ENCODE peak calls at places on chromosomes 4 and X, in nine cellular contexts. One of them, this sample, is unnamed. For H3K36me3 and H3K4me1, the result is how much of the 10 kb centered on the place peaks cover.

GRCh38 chr4:25817059-25817681 is 45.6 kb downstream of the SEL1L3 start:
- DNase-seq in GM23248: peak
- DNase-seq in naive thymus-derived CD4-positive, alpha-beta T cell: no peak
- DNase-seq in psoas muscle: no peak
- DNase-seq in keratinocyte: no peak
- DNase-seq in Peyer's patch: no peak
- DNase-seq in ovary: no peak
- DNase-seq in right lobe of liver: no peak
- DNase-seq in uterus: no peak
- DNase-seq in this sample: no peak

GRCh38 chr4:122663814-122664610 is 43.1 kb upstream of the IL21 start:
- DNase-seq in ovary: no peak
- DNase-seq in uterus: no peak
- DNase-seq in right lobe of liver: no peak
- DNase-seq in keratinocyte: no peak
- DNase-seq in psoas muscle: no peak
- DNase-seq in GM23248: peak
- DNase-seq in naive thymus-derived CD4-positive, alpha-beta T cell: no peak
- DNase-seq in Peyer's patch: no peak
- DNase-seq in this sample: no peak

GRCh38 chr4:83905952-83906351 is 370.0 kb downstream of the GPAT3 start:
- DNase-seq in Peyer's patch: no peak
- DNase-seq in keratinocyte: no peak
- DNase-seq in uterus: no peak
- DNase-seq in naive thymus-derived CD4-positive, alpha-beta T cell: no peak
- DNase-seq in right lobe of liver: no peak
- DNase-seq in GM23248: no peak
- DNase-seq in ovary: no peak
- DNase-seq in psoas muscle: no peak
- DNase-seq in this sample: no peak

GRCh38 chr4:67575232-67575888 is 16.8 kb downstream of the STAP1 start:
- DNase-seq in ovary: no peak
- DNase-seq in psoas muscle: no peak
- DNase-seq in GM23248: no peak
- DNase-seq in Peyer's patch: no peak
- DNase-seq in naive thymus-derived CD4-positive, alpha-beta T cell: no peak
- DNase-seq in right lobe of liver: no peak
- DNase-seq in uterus: no peak
- DNase-seq in keratinocyte: no peak
- DNase-seq in this sample: no peak

GRCh38 chrX:119004920-119005524 is 30.6 kb downstream of the LONRF3 start:
- DNase-seq in psoas muscle: peak
- DNase-seq in GM23248: peak
- DNase-seq in uterus: peak
- DNase-seq in keratinocyte: no peak
- DNase-seq in ovary: peak
- DNase-seq in naive thymus-derived CD4-positive, alpha-beta T cell: peak
- DNase-seq in right lobe of liver: peak
- DNase-seq in Peyer's patch: peak
- DNase-seq in this sample: peak

GRCh38 chr4:139642364-139642763 is 23.3 kb upstream of the MGST2 start:
- DNase-seq in uterus: no peak
- DNase-seq in psoas muscle: no peak
- DNase-seq in keratinocyte: no peak
- DNase-seq in right lobe of liver: no peak
- DNase-seq in naive thymus-derived CD4-positive, alpha-beta T cell: no peak
- DNase-seq in ovary: no peak
- DNase-seq in GM23248: peak
- DNase-seq in Peyer's patch: no peak
- DNase-seq in this sample: no peak

GRCh38 chrX:138886769-138887168 is 175.3 kb upstream of the FGF13 start:
- DNase-seq in ovary: no peak
- DNase-seq in right lobe of liver: peak
- DNase-seq in uterus: no peak
- DNase-seq in GM23248: peak
- DNase-seq in Peyer's patch: no peak
- DNase-seq in psoas muscle: no peak
- DNase-seq in naive thymus-derived CD4-positive, alpha-beta T cell: no peak
- DNase-seq in keratinocyte: no peak
- DNase-seq in this sample: no peak

GRCh38 chr4:13659341-13660070 is 32.0 kb upstream of the BOD1L1 start:
- DNase-seq in right lobe of liver: no peak
- DNase-seq in naive thymus-derived CD4-positive, alpha-beta T cell: no peak
- DNase-seq in keratinocyte: no peak
- DNase-seq in uterus: no peak
- DNase-seq in ovary: no peak
- DNase-seq in Peyer's patch: no peak
- DNase-seq in GM23248: no peak
- DNase-seq in psoas muscle: no peak
- DNase-seq in this sample: no peak

GRCh38 chr4:107863850-107864371 is 39.2 kb downstream of the SGMS2 start:
- DNase-seq in ovary: no peak
- DNase-seq in uterus: no peak
- DNase-seq in right lobe of liver: peak
- DNase-seq in keratinocyte: peak
- DNase-seq in GM23248: peak
- DNase-seq in psoas muscle: no peak
- DNase-seq in naive thymus-derived CD4-positive, alpha-beta T cell: no peak
- DNase-seq in Peyer's patch: peak
- DNase-seq in this sample: no peak

GRCh38 chr4:16116019-16116418 is 32.2 kb upstream of the PROM1 start:
- DNase-seq in uterus: no peak
- DNase-seq in right lobe of liver: no peak
- DNase-seq in keratinocyte: no peak
- DNase-seq in GM23248: no peak
- DNase-seq in psoas muscle: no peak
- DNase-seq in Peyer's patch: no peak
- DNase-seq in naive thymus-derived CD4-positive, alpha-beta T cell: no peak
- DNase-seq in ovary: no peak
- DNase-seq in this sample: no peak

GRCh38 chr4:16116493-16116990 is 32.7 kb upstream of the PROM1 start:
- DNase-seq in keratinocyte: no peak
- DNase-seq in ovary: no peak
- DNase-seq in GM23248: no peak
- DNase-seq in psoas muscle: no peak
- DNase-seq in uterus: no peak
- DNase-seq in naive thymus-derived CD4-positive, alpha-beta T cell: no peak
- DNase-seq in right lobe of liver: no peak
- DNase-seq in Peyer's patch: no peak
- DNase-seq in this sample: no peak

GRCh38 chr4:16117164-16117563 is 33.3 kb upstream of the PROM1 start:
- DNase-seq in Peyer's patch: no peak
- DNase-seq in uterus: no peak
- DNase-seq in naive thymus-derived CD4-positive, alpha-beta T cell: no peak
- DNase-seq in ovary: no peak
- DNase-seq in GM23248: no peak
- DNase-seq in psoas muscle: no peak
- DNase-seq in keratinocyte: no peak
- DNase-seq in right lobe of liver: no peak
- DNase-seq in this sample: no peak

GRCh38 chr4:16119981-16120380 is 36.2 kb upstream of the PROM1 start:
- DNase-seq in ovary: no peak
- DNase-seq in GM23248: no peak
- DNase-seq in keratinocyte: no peak
- DNase-seq in right lobe of liver: no peak
- DNase-seq in psoas muscle: no peak
- DNase-seq in Peyer's patch: no peak
- DNase-seq in uterus: no peak
- DNase-seq in naive thymus-derived CD4-positive, alpha-beta T cell: no peak
- DNase-seq in this sample: no peak

GRCh38 chr4:16118090-16118489 is 34.3 kb upstream of the PROM1 start:
- DNase-seq in Peyer's patch: no peak
- DNase-seq in right lobe of liver: no peak
- DNase-seq in uterus: no peak
- DNase-seq in keratinocyte: no peak
- DNase-seq in ovary: no peak
- DNase-seq in naive thymus-derived CD4-positive, alpha-beta T cell: no peak
- DNase-seq in psoas muscle: no peak
- DNase-seq in GM23248: no peak
- DNase-seq in this sample: no peak
- H3K27ac ChIP-seq in Peyer's patch: no peak
- H3K27ac ChIP-seq in right lobe of liver: no peak
- H3K27ac ChIP-seq in uterus: no peak
- H3K27ac ChIP-seq in keratinocyte: no peak
- H3K27ac ChIP-seq in ovary: no peak
- H3K27ac ChIP-seq in naive thymus-derived CD4-positive, alpha-beta T cell: no peak
- H3K27ac ChIP-seq in psoas muscle: peak
- H3K27ac ChIP-seq in GM23248: no peak
- H3K27ac ChIP-seq in this sample: no peak

GRCh38 chrX:21986596-21986995 is 45.5 kb upstream of the PHEX start:
- DNase-seq in GM23248: peak
- DNase-seq in uterus: no peak
- DNase-seq in naive thymus-derived CD4-positive, alpha-beta T cell: no peak
- DNase-seq in keratinocyte: no peak
- DNase-seq in right lobe of liver: no peak
- DNase-seq in psoas muscle: no peak
- DNase-seq in Peyer's patch: no peak
- DNase-seq in ovary: no peak
- DNase-seq in this sample: no peak

GRCh38 chrX:21985332-21985777 is 44.8 kb downstream of the SMS start:
- DNase-seq in ovary: peak
- DNase-seq in uterus: peak
- DNase-seq in GM23248: peak
- DNase-seq in naive thymus-derived CD4-positive, alpha-beta T cell: peak
- DNase-seq in psoas muscle: no peak
- DNase-seq in Peyer's patch: peak
- DNase-seq in keratinocyte: peak
- DNase-seq in right lobe of liver: no peak
- DNase-seq in this sample: peak

GRCh38 chrX:21978346-21978745 is 37.8 kb downstream of the SMS start:
- DNase-seq in GM23248: no peak
- DNase-seq in ovary: no peak
- DNase-seq in psoas muscle: no peak
- DNase-seq in keratinocyte: no peak
- DNase-seq in naive thymus-derived CD4-positive, alpha-beta T cell: no peak
- DNase-seq in uterus: no peak
- DNase-seq in Peyer's patch: no peak
- DNase-seq in right lobe of liver: no peak
- DNase-seq in this sample: no peak

DNA sequence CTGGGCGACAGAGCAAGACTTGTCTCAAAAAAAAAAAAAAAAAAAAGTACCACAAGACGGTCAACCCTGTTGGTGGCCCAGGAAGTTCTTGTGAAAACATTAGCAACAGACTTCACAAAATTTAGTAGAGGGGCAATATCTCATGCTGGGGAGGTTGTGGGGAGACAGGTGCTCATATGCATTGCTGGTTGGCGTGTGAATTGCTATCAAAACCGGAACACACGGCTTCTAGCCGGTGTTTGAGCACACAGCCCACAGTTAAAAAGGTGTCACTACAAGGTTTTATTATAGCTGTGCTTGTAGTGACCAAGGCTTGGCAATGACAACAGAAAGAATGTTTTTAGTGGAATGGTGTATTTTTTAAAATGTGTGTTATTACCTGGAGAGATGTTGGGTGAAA is 41.8 kb downstream of the SMS start:
- DNase-seq in keratinocyte: no peak
- DNase-seq in GM23248: no peak
- DNase-seq in uterus: no peak
- DNase-seq in naive thymus-derived CD4-positive, alpha-beta T cell: no peak
- DNase-seq in right lobe of liver: no peak
- DNase-seq in ovary: no peak
- DNase-seq in Peyer's patch: no peak
- DNase-seq in psoas muscle: no peak
- DNase-seq in this sample: no peak
- H3K36me3 ChIP-seq in keratinocyte: under half
- H3K36me3 ChIP-seq in GM23248: under half
- H3K36me3 ChIP-seq in uterus: under half
- H3K36me3 ChIP-seq in naive thymus-derived CD4-positive, alpha-beta T cell: under half
- H3K36me3 ChIP-seq in right lobe of liver: under half
- H3K36me3 ChIP-seq in ovary: under half
- H3K36me3 ChIP-seq in Peyer's patch: under half
- H3K36me3 ChIP-seq in psoas muscle: under half
- H3K36me3 ChIP-seq in this sample: under half

GRCh38 chrX:8845060-8845459 is 43.9 kb upstream of the FAM9A start:
- DNase-seq in keratinocyte: no peak
- DNase-seq in psoas muscle: no peak
- DNase-seq in naive thymus-derived CD4-positive, alpha-beta T cell: no peak
- DNase-seq in uterus: no peak
- DNase-seq in GM23248: peak
- DNase-seq in right lobe of liver: no peak
- DNase-seq in Peyer's patch: no peak
- DNase-seq in ovary: no peak
- DNase-seq in this sample: no peak
- H3K4me1 ChIP-seq in keratinocyte: under half
- H3K4me1 ChIP-seq in psoas muscle: under half
- H3K4me1 ChIP-seq in naive thymus-derived CD4-positive, alpha-beta T cell: under half
- H3K4me1 ChIP-seq in uterus: under half
- H3K4me1 ChIP-seq in GM23248: under half
- H3K4me1 ChIP-seq in right lobe of liver: under half
- H3K4me1 ChIP-seq in Peyer's patch: under half
- H3K4me1 ChIP-seq in ovary: under half
- H3K4me1 ChIP-seq in this sample: under half

GRCh38 chr4:168794881-168795280 is 215.2 kb downstream of the CBR4 start:
- DNase-seq in naive thymus-derived CD4-positive, alpha-beta T cell: no peak
- DNase-seq in ovary: no peak
- DNase-seq in GM23248: no peak
- DNase-seq in Peyer's patch: no peak
- DNase-seq in keratinocyte: no peak
- DNase-seq in right lobe of liver: no peak
- DNase-seq in uterus: no peak
- DNase-seq in psoas muscle: no peak
- DNase-seq in this sample: no peak

GRCh38 chr4:168796362-168797106 is 213.5 kb downstream of the CBR4 start:
- DNase-seq in GM23248: peak
- DNase-seq in psoas muscle: no peak
- DNase-seq in ovary: no peak
- DNase-seq in naive thymus-derived CD4-positive, alpha-beta T cell: no peak
- DNase-seq in keratinocyte: no peak
- DNase-seq in uterus: no peak
- DNase-seq in right lobe of liver: peak
- DNase-seq in Peyer's patch: peak
- DNase-seq in this sample: no peak

GRCh38 chr4:168795346-168795745 is 214.7 kb downstream of the CBR4 start:
- DNase-seq in Peyer's patch: no peak
- DNase-seq in ovary: no peak
- DNase-seq in right lobe of liver: no peak
- DNase-seq in psoas muscle: no peak
- DNase-seq in naive thymus-derived CD4-positive, alpha-beta T cell: no peak
- DNase-seq in GM23248: no peak
- DNase-seq in uterus: no peak
- DNase-seq in keratinocyte: no peak
- DNase-seq in this sample: no peak

GRCh38 chr4:168797738-168798375 is 212.2 kb downstream of the CBR4 start:
- DNase-seq in uterus: no peak
- DNase-seq in right lobe of liver: no peak
- DNase-seq in naive thymus-derived CD4-positive, alpha-beta T cell: no peak
- DNase-seq in GM23248: no peak
- DNase-seq in psoas muscle: no peak
- DNase-seq in keratinocyte: no peak
- DNase-seq in Peyer's patch: no peak
- DNase-seq in ovary: no peak
- DNase-seq in this sample: no peak

DNA sequence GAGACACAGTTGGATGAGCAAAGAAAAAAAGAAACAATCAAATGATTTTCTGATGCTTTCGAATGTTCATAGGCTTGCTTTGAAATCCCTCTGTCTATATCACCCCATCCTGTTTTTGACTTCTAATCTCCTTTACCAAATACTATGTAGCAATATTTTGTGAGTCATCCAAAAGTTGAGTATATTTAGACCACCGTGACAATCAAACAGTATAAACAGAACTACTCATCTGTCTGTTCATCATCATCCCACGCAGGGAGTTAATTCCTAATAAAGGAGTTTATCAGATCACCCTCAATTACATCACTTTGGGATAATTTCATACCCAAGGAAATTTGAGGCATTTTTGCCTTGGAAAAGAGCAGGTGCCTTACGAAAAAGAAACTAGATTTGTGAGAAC is 212.9 kb downstream of the CBR4 start:
- DNase-seq in naive thymus-derived CD4-positive, alpha-beta T cell: no peak
- DNase-seq in keratinocyte: no peak
- DNase-seq in Peyer's patch: no peak
- DNase-seq in psoas muscle: no peak
- DNase-seq in right lobe of liver: no peak
- DNase-seq in ovary: no peak
- DNase-seq in GM23248: peak
- DNase-seq in uterus: no peak
- DNase-seq in this sample: no peak
- H3K27ac ChIP-seq in naive thymus-derived CD4-positive, alpha-beta T cell: no peak
- H3K27ac ChIP-seq in keratinocyte: peak
- H3K27ac ChIP-seq in Peyer's patch: peak
- H3K27ac ChIP-seq in psoas muscle: peak
- H3K27ac ChIP-seq in right lobe of liver: no peak
- H3K27ac ChIP-seq in ovary: no peak
- H3K27ac ChIP-seq in GM23248: peak
- H3K27ac ChIP-seq in uterus: peak
- H3K27ac ChIP-seq in this sample: no peak